ENCODE peak calls at places on chromosomes 16 and 17, in five cellular contexts. O is K562, F is HepG2, L is HCT116, A is SK-N-SH. D is an unnamed sample.

GRCh38 chr17:61492759-61493526 is 40.7 kb downstream of the TBX4 start:
- DNase-seq in A (no peak), L (no peak), O (no peak), F (peak; percentile 79), D (no peak)

GRCh38 chr17:13477180-13477611 is 124.5 kb downstream of the HS3ST3A1 start:
- DNase-seq in F (no peak), O (no peak), L (no peak), A (no peak), D (no peak)

GRCh38 chr17:57666198-57666870 is 78.8 kb downstream of the CCDC182 start:
- DNase-seq in O (no peak), A (no peak), F (no peak), L (no peak), D (no peak)

GRCh38 chr16:59249049-59249448 is 514.9 kb upstream of the GOT2 start:
- DNase-seq in L (no peak), O (no peak), A (no peak), F (peak; percentile 10), D (no peak)

GRCh38 chr16:66741131-66741900 is 10.1 kb downstream of the DYNC1LI2 start:
- DNase-seq in O (peak; percentile 54), F (peak; percentile 20), A (peak; percentile 79), L (peak; percentile 48), D (peak; percentile 53)

GRCh38 chr17:29891131-29891530 is 38.9 kb downstream of the SSH2 start:
- DNase-seq in L (no peak), O (no peak), A (no peak), F (no peak), D (no peak)

GRCh38 chr17:48497103-48497502 is 33.7 kb downstream of the HOXB1 start:
- DNase-seq in F (no peak), L (no peak), O (no peak), A (no peak), D (no peak)

GRCh38 chr17:80389011-80389995 is 25.7 kb upstream of the ENDOV start:
- DNase-seq in A (peak; percentile 81), F (no peak), L (no peak), O (no peak), D (no peak)

GRCh38 chr16:19172098-19172780 is 4.2 kb downstream of the SYT17 start:
- DNase-seq in O (no peak), F (no peak), L (no peak), A (no peak), D (no peak)

GRCh38 chr17:7004398-7005253 is 7.8 kb upstream of the RNASEK start:
- DNase-seq in F (peak; percentile 76), O (peak; percentile 41), L (peak; percentile 56), A (peak; percentile 70), D (peak; percentile 76)

GRCh38 chr17:36592316-36592710 is 634 bp downstream of the DHRS11 start:
- DNase-seq in A (peak; percentile 71), O (peak; percentile 51), F (no peak), L (no peak), D (peak; percentile 59)

GRCh38 chr17:60677308-60678117 is at the start of gene BCAS3:
- DNase-seq in L (peak; percentile 100), A (peak; percentile 98), F (peak; percentile 100), O (peak; percentile 99), D (peak; percentile 100)

GRCh38 chr16:85924675-85925074 is 25.7 kb downstream of the IRF8 start:
- DNase-seq in L (no peak), F (no peak), O (no peak), A (no peak), D (no peak)

GRCh38 chr17:45019177-45019711 is 32.2 kb downstream of the DCAKD start:
- DNase-seq in A (peak; percentile 91), F (no peak), O (peak; percentile 88), L (no peak), D (peak; percentile 77)

GRCh38 chr17:79650283-79650682 is 39.4 kb upstream of the RBFOX3 start:
- DNase-seq in O (no peak), F (no peak), A (no peak), L (no peak), D (no peak)

GRCh38 chr16:11087691-11088431 is 143.5 kb downstream of the CLEC16A start:
- DNase-seq in L (no peak), A (no peak), O (no peak), F (no peak), D (no peak)

GRCh38 chr16:11410382-11411058 is 65.3 kb downstream of the RMI2 start:
- DNase-seq in A (no peak), F (no peak), L (no peak), O (no peak), D (no peak)

GRCh38 chr16:66705790-66706505 is 9.4 kb upstream of the CMTM4 start:
- DNase-seq in O (no peak), A (no peak), L (no peak), F (no peak), D (no peak)

GRCh38 chr16:19294156-19294649 is 8.7 kb downstream of the CLEC19A start:
- DNase-seq in O (no peak), A (no peak), F (no peak), L (no peak), D (peak; percentile 40)

GRCh38 chr17:37098910-37099664 is 150.3 kb downstream of the AATF start:
- DNase-seq in A (no peak), O (no peak), F (no peak), L (no peak), D (no peak)

GRCh38 chr17:80080081-80080480 is 21.3 kb upstream of the GAA start:
- DNase-seq in F (no peak), O (no peak), A (no peak), L (no peak), D (no peak)

GRCh38 chr16:54547052-54547451 is 260.5 kb upstream of the IRX3 start:
- DNase-seq in A (no peak), L (no peak), F (no peak), O (no peak), D (no peak)

GRCh38 chr16:81608515-81609209 is 164.1 kb downstream of the CMIP start:
- DNase-seq in O (peak; percentile 61), A (no peak), L (no peak), F (no peak), D (no peak)

GRCh38 chr17:64661731-64661980 is 451 bp downstream of the SMURF2 start:
- DNase-seq in A (no peak), L (no peak), O (no peak), F (no peak), D (no peak)

GRCh38 chr17:56594528-56595418 is 1.3 kb downstream of the NOG start:
- DNase-seq in O (no peak), A (no peak), L (no peak), F (no peak), D (peak; percentile 15)

GRCh38 chr17:73516356-73516755 is 127.9 kb downstream of the SDK2 start:
- DNase-seq in A (no peak), F (no peak), O (no peak), L (no peak), D (no peak)

GRCh38 chr17:11797803-11798202 is 199.5 kb downstream of the ZNF18 start:
- DNase-seq in A (peak; percentile 10), F (no peak), L (no peak), O (peak; percentile 68), D (no peak)

GRCh38 chr16:24999088-24999670 is 16.0 kb downstream of the ARHGAP17 start:
- DNase-seq in A (no peak), F (no peak), L (no peak), O (no peak), D (no peak)

GRCh38 chr16:3112058-3112880 is at the start of gene ZNF205:
- DNase-seq in A (peak; percentile 92), O (peak; percentile 88), L (no peak), F (peak; percentile 70), D (peak; percentile 92)

GRCh38 chr17:65055708-65056638 is 567 bp downstream of the GNA13 start:
- DNase-seq in O (peak; percentile 66), F (peak; percentile 38), A (peak; percentile 83), L (peak; percentile 16), D (no peak)

GRCh38 chr16:30761427-30761927 is 385 bp downstream of the CFAP119 start:
- DNase-seq in F (no peak), A (peak; percentile 72), O (peak; percentile 54), L (no peak), D (no peak)

GRCh38 chr17:33653389-33653788 is 360.3 kb upstream of the ASIC2 start:
- DNase-seq in A (no peak), F (no peak), L (no peak), O (no peak), D (no peak)

GRCh38 chr17:40070895-40071719 is 8.3 kb downstream of the THRA start:
- DNase-seq in O (peak; percentile 61), L (no peak), A (no peak), F (no peak), D (no peak)

GRCh38 chr16:47949276-47949675 is 206.5 kb downstream of the ABCC12 start:
- DNase-seq in O (no peak), F (no peak), A (no peak), L (no peak), D (no peak)

GRCh38 chr16:58644765-58645487 is 15.3 kb upstream of the CNOT1 start:
- DNase-seq in L (no peak), A (no peak), F (no peak), O (no peak), D (peak; percentile 39)

GRCh38 chr17:32161506-32162365 is 19.4 kb downstream of the RHOT1 start:
- DNase-seq in A (no peak), F (no peak), O (no peak), L (no peak), D (no peak)
- TF ChIP-seq JUND in A (peak; percentile 99), F (no peak), O (no peak), L (no peak), D (no peak)

GRCh38 chr17:77882040-77882439 is 76.5 kb upstream of the TNRC6C start:
- DNase-seq in A (no peak), F (no peak), L (no peak), O (no peak), D (no peak)
- TF ChIP-seq JUND in A (no peak), F (no peak), L (no peak), O (no peak), D (no peak)

GRCh38 chr17:75144816-75145511 is 9.3 kb downstream of the JPT1 start:
- DNase-seq in F (no peak), O (no peak), A (no peak), L (no peak), D (no peak)

GRCh38 chr17:75152523-75152922 is 1.8 kb downstream of the JPT1 start:
- DNase-seq in L (no peak), O (no peak), F (no peak), A (no peak), D (no peak)

GRCh38 chr17:75146597-75146996 is 7.7 kb downstream of the JPT1 start:
- DNase-seq in O (no peak), L (no peak), F (no peak), A (no peak), D (no peak)

GRCh38 chr17:75151893-75152292 is 2.4 kb downstream of the JPT1 start:
- DNase-seq in L (no peak), O (peak; percentile 9), A (peak; percentile 57), F (no peak), D (peak; percentile 45)

GRCh38 chr17:75147878-75148546 is 6.3 kb downstream of the JPT1 start:
- DNase-seq in A (no peak), F (no peak), L (no peak), O (no peak), D (no peak)
- TF ChIP-seq JUND in A (no peak), F (no peak), L (no peak), O (no peak), D (no peak)

GRCh38 chr16:50808929-50809538 is 67.1 kb downstream of the CYLD start:
- DNase-seq in O (no peak), F (no peak), A (no peak), L (no peak), D (no peak)
- TF ChIP-seq JUND in O (no peak), F (no peak), A (no peak), L (no peak), D (no peak)

GRCh38 chr16:2035431-2036199 is 8.9 kb downstream of the NHERF2 start:
- DNase-seq in O (no peak), F (peak; percentile 84), L (no peak), A (peak; percentile 66), D (peak; percentile 90)
- TF ChIP-seq JUND in O (no peak), F (no peak), L (no peak), A (no peak), D (no peak)

D was measured in T47D.